ENCODE peak calls at places on chromosomes 11 and 22, in six cellular contexts. F is pancreas, U is fibroblast of gingiva, H is lower leg skin, N is cerebellar nuclear complex, R is midbrain. E is an unnamed sample.

GRCh38 chr11:15266999-15267398 is 152.3 kb downstream of the INSC start:
- DNase-seq in H (no peak), F (no peak), R (no peak), N (no peak), U (no peak), E (no peak)

GRCh38 chr22:16562711-16563554 is 29.7 kb downstream of the CCT8L2 start:
- DNase-seq in N (no peak), R (no peak), F (peak), U (no peak), H (no peak), E (no peak)

GRCh38 chr11:105838668-105839403 is 183.2 kb downstream of the MSANTD4 start:
- DNase-seq in H (no peak), F (no peak), R (no peak), U (peak), N (no peak), E (no peak)

GRCh38 chr22:44577391-44578114 is 79.5 kb upstream of the RTL6 start:
- DNase-seq in U (no peak), F (no peak), R (no peak), H (no peak), N (no peak), E (no peak)

GRCh38 chr11:26331911-26332571 is at the start of gene ANO3:
- DNase-seq in F (peak), N (no peak), R (peak), U (peak), H (no peak), E (peak)

GRCh38 chr11:75386912-75387311 is 12.4 kb upstream of the RPS3 start:
- DNase-seq in R (no peak), F (no peak), U (no peak), N (no peak), H (no peak), E (no peak)

GRCh38 chr11:7582338-7582985 is 68.7 kb downstream of the PPFIBP2 start:
- DNase-seq in R (no peak), F (no peak), N (no peak), H (no peak), U (peak), E (no peak)

GRCh38 chr11:116808262-116809175 is 14.6 kb downstream of the APOA4 start:
- DNase-seq in N (no peak), H (no peak), U (peak), F (peak), R (no peak), E (no peak)

GRCh38 chr11:68467446-68467845 is 6.9 kb downstream of the PPP6R3 start:
- DNase-seq in R (no peak), F (no peak), N (no peak), H (no peak), U (no peak), E (no peak)

GRCh38 chr11:94649925-94650623 is 82.9 kb downstream of the PIWIL4 start:
- DNase-seq in N (no peak), F (no peak), R (no peak), U (no peak), H (no peak), E (no peak)

GRCh38 chr11:63592975-63593395 is 21.2 kb downstream of the PLAAT3 start:
- DNase-seq in F (no peak), U (peak), H (no peak), R (peak), N (no peak), E (peak)

GRCh38 chr22:43876866-43877509 is 14.7 kb upstream of the SULT4A1 start:
- DNase-seq in R (no peak), N (no peak), F (no peak), U (no peak), H (no peak), E (no peak)

GRCh38 chr11:110184974-110185597 is 91.9 kb downstream of the ZC3H12C start:
- DNase-seq in F (no peak), R (peak), N (no peak), U (peak), H (no peak), E (no peak)

GRCh38 chr11:1073261-1073724 is 1.4 kb upstream of the MUC2 start:
- DNase-seq in H (peak), N (no peak), U (peak), R (no peak), F (peak), E (no peak)

GRCh38 chr11:27291954-27292641 is 70.9 kb downstream of the CCDC34 start:
- DNase-seq in R (no peak), H (no peak), N (no peak), F (no peak), U (no peak), E (no peak)

GRCh38 chr22:20606784-20607128 is 99.3 kb downstream of the MED15 start:
- DNase-seq in U (no peak), H (no peak), F (no peak), R (no peak), N (no peak), E (no peak)

GRCh38 chr11:17457361-17458104 is 19.1 kb downstream of the ABCC8 start:
- DNase-seq in U (no peak), F (no peak), R (no peak), N (peak), H (no peak), E (peak)

GRCh38 chr11:36724742-36725387 is 126.8 kb upstream of the RAG2 start:
- DNase-seq in H (no peak), N (no peak), F (no peak), R (peak), U (no peak), E (no peak)

GRCh38 chr22:22021160-22021750 is 38.7 kb upstream of the TOP3B start:
- DNase-seq in N (no peak), H (no peak), U (no peak), R (no peak), F (no peak), E (no peak)

GRCh38 chr11:10454902-10455631 is at the start of gene AMPD3:
- DNase-seq in H (no peak), R (peak), U (peak), F (no peak), N (no peak), E (no peak)

E was measured in cerebellar cortex.